ENCODE peak calls at places on chromosomes 3 and 15, in five cellular contexts. One of them, this sample, is unnamed.

GRCh38 chr15:62296756-62297507 is 131.8 kb upstream of the C2CD4B start:
- DNase-seq in AG04450: no peak
- DNase-seq in Peyer's patch: no peak
- DNase-seq in heart right ventricle: no peak
- DNase-seq in fibroblast of lung: no peak
- DNase-seq in this sample: no peak

GRCh38 chr3:118544458-118544857 is 490.2 kb downstream of the IGSF11 start:
- DNase-seq in heart right ventricle: no peak
- DNase-seq in Peyer's patch: no peak
- DNase-seq in fibroblast of lung: peak; percentile 37
- DNase-seq in AG04450: no peak
- DNase-seq in this sample: no peak

GRCh38 chr15:71444032-71444810 is 328.9 kb downstream of the THSD4 start:
- DNase-seq in fibroblast of lung: no peak
- DNase-seq in AG04450: no peak
- DNase-seq in Peyer's patch: no peak
- DNase-seq in heart right ventricle: no peak
- DNase-seq in this sample: no peak

GRCh38 chr3:49121244-49121671 is 635 bp upstream of the USP19 start:
- DNase-seq in AG04450: no peak
- DNase-seq in heart right ventricle: no peak
- DNase-seq in Peyer's patch: peak; percentile 49
- DNase-seq in fibroblast of lung: no peak
- DNase-seq in this sample: no peak

GRCh38 chr3:32880225-32880624 is 62.4 kb downstream of the TRIM71 start:
- DNase-seq in Peyer's patch: no peak
- DNase-seq in AG04450: no peak
- DNase-seq in heart right ventricle: no peak
- DNase-seq in fibroblast of lung: no peak
- DNase-seq in this sample: no peak

GRCh38 chr3:454986-455385 is 258.4 kb downstream of the CHL1 start:
- DNase-seq in AG04450: no peak
- DNase-seq in heart right ventricle: no peak
- DNase-seq in fibroblast of lung: no peak
- DNase-seq in Peyer's patch: no peak
- DNase-seq in this sample: no peak

GRCh38 chr15:62821384-62822131 is 221.0 kb upstream of the TPM1 start:
- DNase-seq in Peyer's patch: peak; percentile 54
- DNase-seq in AG04450: no peak
- DNase-seq in heart right ventricle: no peak
- DNase-seq in fibroblast of lung: no peak
- DNase-seq in this sample: peak; percentile 64

GRCh38 chr3:126306397-126306796 is 50.8 kb downstream of the KLF15 start:
- DNase-seq in Peyer's patch: no peak
- DNase-seq in fibroblast of lung: no peak
- DNase-seq in heart right ventricle: no peak
- DNase-seq in AG04450: no peak
- DNase-seq in this sample: no peak

GRCh38 chr3:54427951-54428871 is 305.9 kb downstream of the CACNA2D3 start:
- DNase-seq in heart right ventricle: no peak
- DNase-seq in AG04450: peak; percentile 59
- DNase-seq in Peyer's patch: peak; percentile 63
- DNase-seq in fibroblast of lung: peak; percentile 81
- DNase-seq in this sample: peak; percentile 17

GRCh38 chr15:94670436-94671034 is 439.2 kb downstream of the MCTP2 start:
- DNase-seq in fibroblast of lung: peak; percentile 32
- DNase-seq in AG04450: peak; percentile 6
- DNase-seq in heart right ventricle: no peak
- DNase-seq in Peyer's patch: no peak
- DNase-seq in this sample: no peak

GRCh38 chr3:5136619-5137429 is 14.7 kb downstream of the ARL8B start:
- DNase-seq in heart right ventricle: no peak
- DNase-seq in fibroblast of lung: peak; percentile 46
- DNase-seq in Peyer's patch: no peak
- DNase-seq in AG04450: no peak
- DNase-seq in this sample: no peak

GRCh38 chr15:77784361-77785292 is 151.9 kb upstream of the LINGO1 start:
- DNase-seq in Peyer's patch: no peak
- DNase-seq in fibroblast of lung: no peak
- DNase-seq in AG04450: no peak
- DNase-seq in heart right ventricle: no peak
- DNase-seq in this sample: no peak

GRCh38 chr3:13093687-13094086 is 20.5 kb upstream of the IQSEC1 start:
- DNase-seq in fibroblast of lung: peak; percentile 5
- DNase-seq in heart right ventricle: no peak
- DNase-seq in Peyer's patch: no peak
- DNase-seq in AG04450: no peak
- DNase-seq in this sample: no peak

GRCh38 chr3:130828931-130829574 is 64.8 kb upstream of the ATP2C1 start:
- DNase-seq in heart right ventricle: no peak
- DNase-seq in fibroblast of lung: no peak
- DNase-seq in Peyer's patch: no peak
- DNase-seq in AG04450: no peak
- DNase-seq in this sample: no peak

GRCh38 chr3:19147905-19148767 is at the start of gene KCNH8:
- DNase-seq in fibroblast of lung: no peak
- DNase-seq in heart right ventricle: peak; percentile 11
- DNase-seq in AG04450: no peak
- DNase-seq in Peyer's patch: peak; percentile 50
- DNase-seq in this sample: peak; percentile 80

GRCh38 chr3:42729404-42730145 is 27.0 kb upstream of the HHATL start:
- DNase-seq in Peyer's patch: peak; percentile 36
- DNase-seq in heart right ventricle: no peak
- DNase-seq in fibroblast of lung: no peak
- DNase-seq in AG04450: no peak
- DNase-seq in this sample: no peak

GRCh38 chr15:60682615-60683014 is 203.7 kb upstream of the ICE2 start:
- DNase-seq in heart right ventricle: no peak
- DNase-seq in fibroblast of lung: no peak
- DNase-seq in AG04450: no peak
- DNase-seq in Peyer's patch: no peak
- DNase-seq in this sample: no peak

GRCh38 chr15:79472446-79472845 is 40.3 kb downstream of the MINAR1 start:
- DNase-seq in heart right ventricle: no peak
- DNase-seq in Peyer's patch: no peak
- DNase-seq in AG04450: no peak
- DNase-seq in fibroblast of lung: peak; percentile 75
- DNase-seq in this sample: no peak

GRCh38 chr15:77027697-77028450 is 32.9 kb downstream of the PSTPIP1 start:
- DNase-seq in heart right ventricle: no peak
- DNase-seq in fibroblast of lung: peak; percentile 20
- DNase-seq in Peyer's patch: peak; percentile 45
- DNase-seq in AG04450: no peak
- DNase-seq in this sample: peak; percentile 56

GRCh38 chr3:123752228-123752627 is 131.9 kb downstream of the MYLK start:
- DNase-seq in fibroblast of lung: no peak
- DNase-seq in Peyer's patch: no peak
- DNase-seq in heart right ventricle: no peak
- DNase-seq in AG04450: no peak
- DNase-seq in this sample: no peak

GRCh38 chr3:112445839-112446238 is 53.4 kb downstream of the BTLA start:
- DNase-seq in Peyer's patch: no peak
- DNase-seq in heart right ventricle: no peak
- DNase-seq in AG04450: no peak
- DNase-seq in fibroblast of lung: peak; percentile 28
- DNase-seq in this sample: no peak

GRCh38 chr3:197718904-197719303 is 17.8 kb downstream of the RUBCN start:
- DNase-seq in heart right ventricle: no peak
- DNase-seq in fibroblast of lung: peak; percentile 94
- DNase-seq in Peyer's patch: no peak
- DNase-seq in AG04450: peak; percentile 49
- DNase-seq in this sample: no peak

GRCh38 chr15:88250826-88251225 is 5.7 kb downstream of the NTRK3 start:
- DNase-seq in fibroblast of lung: no peak
- DNase-seq in Peyer's patch: no peak
- DNase-seq in AG04450: no peak
- DNase-seq in heart right ventricle: no peak
- DNase-seq in this sample: no peak

GRCh38 chr3:128969993-128970740 is 23.7 kb downstream of the CFAP92 start:
- DNase-seq in AG04450: no peak
- DNase-seq in heart right ventricle: peak; percentile 29
- DNase-seq in Peyer's patch: peak; percentile 64
- DNase-seq in fibroblast of lung: peak; percentile 17
- DNase-seq in this sample: no peak

GRCh38 chr15:40500584-40501330 is 30.0 kb downstream of the CHST14 start:
- DNase-seq in heart right ventricle: no peak
- DNase-seq in Peyer's patch: no peak
- DNase-seq in AG04450: no peak
- DNase-seq in fibroblast of lung: peak; percentile 58
- DNase-seq in this sample: no peak

GRCh38 chr3:187368251-187368733 is at the start of gene RTP4:
- DNase-seq in fibroblast of lung: peak; percentile 34
- DNase-seq in AG04450: no peak
- DNase-seq in heart right ventricle: no peak
- DNase-seq in Peyer's patch: peak; percentile 48
- DNase-seq in this sample: no peak

GRCh38 chr15:96327155-96327741 is 3.3 kb upstream of the NR2F2 start:
- DNase-seq in Peyer's patch: no peak
- DNase-seq in AG04450: peak; percentile 71
- DNase-seq in heart right ventricle: no peak
- DNase-seq in fibroblast of lung: peak; percentile 92
- DNase-seq in this sample: no peak

GRCh38 chr15:75044258-75044878 is 21.0 kb downstream of the PPCDC start:
- DNase-seq in AG04450: no peak
- DNase-seq in fibroblast of lung: no peak
- DNase-seq in Peyer's patch: no peak
- DNase-seq in heart right ventricle: no peak
- DNase-seq in this sample: no peak

GRCh38 chr15:84725001-84725491 is 9.1 kb upstream of the SEC11A start:
- DNase-seq in heart right ventricle: no peak
- DNase-seq in AG04450: no peak
- DNase-seq in Peyer's patch: peak; percentile 59
- DNase-seq in fibroblast of lung: peak; percentile 76
- DNase-seq in this sample: no peak

GRCh38 chr3:127678611-127679533 is 6.1 kb downstream of the ABTB1 start:
- DNase-seq in heart right ventricle: no peak
- DNase-seq in Peyer's patch: peak; percentile 35
- DNase-seq in AG04450: no peak
- DNase-seq in fibroblast of lung: no peak
- DNase-seq in this sample: peak; percentile 5

GRCh38 chr15:60004846-60005351 is 788 bp downstream of the FOXB1 start:
- DNase-seq in AG04450: no peak
- DNase-seq in heart right ventricle: no peak
- DNase-seq in fibroblast of lung: peak; percentile 12
- DNase-seq in Peyer's patch: no peak
- DNase-seq in this sample: no peak

GRCh38 chr3:50221413-50222168 is 14.4 kb upstream of the GNAI2 start:
- DNase-seq in Peyer's patch: no peak
- DNase-seq in AG04450: no peak
- DNase-seq in heart right ventricle: no peak
- DNase-seq in fibroblast of lung: no peak
- DNase-seq in this sample: no peak

GRCh38 chr15:90871716-90872480 is 3.5 kb downstream of the FURIN start:
- DNase-seq in AG04450: no peak
- DNase-seq in Peyer's patch: no peak
- DNase-seq in heart right ventricle: peak; percentile 48
- DNase-seq in fibroblast of lung: no peak
- DNase-seq in this sample: peak; percentile 43

GRCh38 chr15:26722621-26723160 is 50.2 kb downstream of the GABRB3 start:
- DNase-seq in AG04450: no peak
- DNase-seq in Peyer's patch: no peak
- DNase-seq in fibroblast of lung: no peak
- DNase-seq in heart right ventricle: no peak
- DNase-seq in this sample: no peak
- H3K27ac ChIP-seq in AG04450: no peak overlapping the region
- H3K27ac ChIP-seq in Peyer's patch: no peak overlapping the region
- H3K27ac ChIP-seq in fibroblast of lung: no peak overlapping the region
- H3K27ac ChIP-seq in heart right ventricle: no peak overlapping the region
- H3K27ac ChIP-seq in this sample: no peak overlapping the region

DNA sequence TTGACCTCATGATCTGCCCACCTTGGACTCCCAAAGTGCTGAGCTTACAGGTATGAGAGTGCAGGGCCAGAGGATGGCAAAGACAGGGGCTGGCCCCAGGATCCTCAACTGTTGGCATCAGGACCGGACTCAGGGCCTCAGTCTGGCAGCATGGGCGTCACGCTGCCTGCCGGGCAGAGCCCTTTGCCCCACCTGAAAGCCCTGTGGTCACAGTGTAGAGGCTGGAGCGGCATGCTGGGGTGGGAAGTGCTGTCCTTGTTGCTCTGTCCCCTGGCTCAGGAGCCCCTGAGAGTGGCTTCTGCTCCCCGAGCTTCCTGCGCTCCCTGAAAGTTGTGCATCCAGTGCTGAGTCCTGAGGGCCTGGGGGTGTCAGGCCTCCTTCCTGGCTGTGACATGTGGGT is 147.1 kb downstream of the OR4M2 start:
- DNase-seq in AG04450: no peak
- DNase-seq in fibroblast of lung: no peak
- DNase-seq in Peyer's patch: no peak
- DNase-seq in heart right ventricle: no peak
- DNase-seq in this sample: no peak
- H3K9me3 ChIP-seq in AG04450: peaks cover 81% of the 10 kb centered on the region
- H3K9me3 ChIP-seq in fibroblast of lung: peaks cover 8% of the 10 kb centered on the region
- H3K9me3 ChIP-seq in Peyer's patch: no peaks in the 10 kb centered on the region
- H3K9me3 ChIP-seq in heart right ventricle: no peaks in the 10 kb centered on the region
- H3K9me3 ChIP-seq in this sample: no peaks in the 10 kb centered on the region

GRCh38 chr3:47533481-47533880 is 20.0 kb upstream of the ELP6 start:
- DNase-seq in Peyer's patch: no peak
- DNase-seq in heart right ventricle: no peak
- DNase-seq in fibroblast of lung: peak; percentile 11
- DNase-seq in AG04450: no peak
- DNase-seq in this sample: no peak

GRCh38 chr3:47536967-47537366 is 23.5 kb upstream of the ELP6 start:
- DNase-seq in fibroblast of lung: no peak
- DNase-seq in heart right ventricle: no peak
- DNase-seq in AG04450: no peak
- DNase-seq in Peyer's patch: no peak
- DNase-seq in this sample: no peak

GRCh38 chr3:47534021-47534454 is 20.5 kb upstream of the ELP6 start:
- DNase-seq in AG04450: no peak
- DNase-seq in fibroblast of lung: no peak
- DNase-seq in Peyer's patch: no peak
- DNase-seq in heart right ventricle: no peak
- DNase-seq in this sample: no peak

GRCh38 chr3:47540281-47540680 is 26.8 kb upstream of the ELP6 start:
- DNase-seq in Peyer's patch: no peak
- DNase-seq in AG04450: no peak
- DNase-seq in fibroblast of lung: peak; percentile 12
- DNase-seq in heart right ventricle: no peak
- DNase-seq in this sample: no peak

GRCh38 chr3:47536221-47536891 is 22.8 kb upstream of the ELP6 start:
- DNase-seq in Peyer's patch: no peak
- DNase-seq in heart right ventricle: no peak
- DNase-seq in AG04450: no peak
- DNase-seq in fibroblast of lung: no peak
- DNase-seq in this sample: no peak
- H3K27ac ChIP-seq in Peyer's patch: no peak overlapping the region
- H3K27ac ChIP-seq in heart right ventricle: no peak overlapping the region
- H3K27ac ChIP-seq in AG04450: no peak overlapping the region
- H3K27ac ChIP-seq in fibroblast of lung: no peak overlapping the region
- H3K27ac ChIP-seq in this sample: no peak overlapping the region

DNA sequence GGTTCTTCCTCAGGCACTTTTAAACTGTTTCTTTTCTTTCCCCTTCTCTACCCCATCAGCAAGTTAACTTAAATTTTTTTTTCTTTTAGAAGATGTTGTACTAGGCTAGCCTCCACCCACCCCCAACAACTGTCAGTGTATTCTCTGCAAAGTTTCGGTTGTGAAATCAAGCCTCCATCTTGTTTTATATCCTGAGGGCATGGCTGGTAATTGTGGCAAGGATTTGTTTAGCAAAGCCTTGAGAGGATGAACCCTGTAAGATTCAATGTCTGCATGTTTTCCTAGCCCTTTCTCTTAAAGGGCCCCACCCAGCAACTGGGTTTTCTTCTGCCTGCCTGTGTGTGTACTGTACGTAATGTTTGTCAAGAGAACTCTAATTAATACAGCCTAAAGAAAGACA is 475.3 kb downstream of the FHIT start:
- DNase-seq in fibroblast of lung: no peak
- DNase-seq in heart right ventricle: no peak
- DNase-seq in AG04450: no peak
- DNase-seq in Peyer's patch: no peak
- DNase-seq in this sample: no peak
- H3K9me3 ChIP-seq in fibroblast of lung: no peaks in the 10 kb centered on the region
- H3K9me3 ChIP-seq in heart right ventricle: no peaks in the 10 kb centered on the region
- H3K9me3 ChIP-seq in AG04450: peaks cover 7% of the 10 kb centered on the region
- H3K9me3 ChIP-seq in Peyer's patch: no peaks in the 10 kb centered on the region
- H3K9me3 ChIP-seq in this sample: no peaks in the 10 kb centered on the region